ENCODE peak calls at places on chromosomes 4 and X, in ten cellular contexts. J is occipital lobe; V is activated gamma-delta T cell treated with Interleukin-2 at 50 U/mL for 16 hours; Q is Daoy; K is kidney; L is Caki2; A is non-pigmented ciliary epithelial cell; R is stimulated activated CD8-positive, alpha-beta memory T cell treated with anti-CD3 and anti-CD28 coated beads, Interleukin-15, amount 100 ng/mL, for 4 hours; Z is activated T-helper 1 cell treated with anti-CD3 and anti-CD28 coated beads, Interleukin-12 subunit alpha, Interleukin-12 subunit beta, Interleukin-2, Interleukin-4 antibody, amounts not matched to agents 30 ng/mL and 10 ng/mL and 1 ng/mL, durations not matched to agents 14 hours and 24 hours and 36 hours; C is transverse colon. W is an unnamed sample.

GRCh38 chr4:184117662-184118199 is 99.9 kb downstream of the ENPP6 start:
- DNase-seq in Q (no peak), K (peak; percentile 61), Z (no peak), J (no peak), A (no peak), V (no peak), C (no peak), L (no peak), R (no peak), W (no peak)

GRCh38 chr4:161133877-161134276 is 1029.9 kb downstream of the FSTL5 start:
- DNase-seq in K (no peak), V (no peak), C (no peak), Q (no peak), L (no peak), R (no peak), A (no peak), J (no peak), Z (no peak), W (no peak)

GRCh38 chr4:133156096-133156495 is 7.0 kb downstream of the PCDH10 start:
- DNase-seq in C (no peak), A (no peak), Q (peak; percentile 2), L (peak; percentile 30), R (no peak), K (peak; percentile 22), V (no peak), J (peak; percentile 45), Z (no peak), W (no peak)

GRCh38 chr4:183099537-183100297 is 660 bp downstream of the WWC2 start:
- DNase-seq in V (no peak), R (no peak), C (no peak), A (no peak), Q (peak; percentile 36), K (peak; percentile 84), J (no peak), Z (no peak), L (peak; percentile 31), W (peak; percentile 29)

GRCh38 chrX:1464282-1465131 is 11.8 kb upstream of the ASMTL start:
- DNase-seq in A (no peak), C (no peak), Q (no peak), J (no peak), R (no peak), V (peak; percentile 35), K (peak; percentile 56), L (no peak), Z (no peak), W (peak; percentile 17)

GRCh38 chr4:4270529-4270928 is 19.4 kb downstream of the LYAR start:
- DNase-seq in V (no peak), J (no peak), Q (peak; percentile 25), K (no peak), A (no peak), L (no peak), C (no peak), R (no peak), Z (no peak), W (no peak)

GRCh38 chr4:140095694-140096482 is 58.1 kb downstream of the MAML3 start:
- DNase-seq in Q (peak; percentile 79), V (peak; percentile 29), R (peak; percentile 53), J (no peak), C (peak; percentile 27), Z (peak; percentile 63), K (no peak), L (peak; percentile 55), A (peak; percentile 98), W (no peak)

GRCh38 chrX:65821721-65822496 is 154.5 kb downstream of the MSN start:
- DNase-seq in V (peak; percentile 19), A (no peak), J (no peak), R (no peak), Q (no peak), K (peak; percentile 78), C (peak; percentile 53), L (no peak), Z (peak; percentile 5), W (no peak)

GRCh38 chr4:57109847-57110634 is at the start of gene IGFBP7:
- DNase-seq in R (no peak), Q (peak; percentile 46), L (peak; percentile 68), A (no peak), Z (no peak), K (peak; percentile 92), V (no peak), J (no peak), C (peak; percentile 61), W (peak; percentile 58)

GRCh38 chrX:119643696-119644095 is 37.5 kb upstream of the NKRF start:
- DNase-seq in Z (no peak), R (no peak), J (no peak), C (no peak), A (no peak), V (no peak), L (no peak), Q (no peak), K (no peak), W (no peak)

GRCh38 chrX:108245462-108245861 is 153.9 kb downstream of the ATG4A start:
- DNase-seq in R (no peak), L (no peak), A (no peak), Q (no peak), C (no peak), K (no peak), Z (no peak), V (no peak), J (no peak), W (no peak)

GRCh38 chr4:185730849-185731608 is 81.0 kb downstream of the SORBS2 start:
- DNase-seq in V (no peak), J (no peak), Z (no peak), K (no peak), L (no peak), R (no peak), C (no peak), Q (no peak), A (no peak), W (no peak)

GRCh38 chrX:75156537-75156945 is 458 bp upstream of the ABCB7 start:
- DNase-seq in J (no peak), K (no peak), A (no peak), V (no peak), L (peak; percentile 21), Z (no peak), C (no peak), R (no peak), Q (no peak), W (no peak)

GRCh38 chrX:116198235-116198634 is 27.7 kb downstream of the AGTR2 start:
- DNase-seq in C (no peak), K (no peak), L (no peak), Z (no peak), Q (no peak), R (no peak), A (no peak), V (no peak), J (no peak), W (no peak)

GRCh38 chrX:2696698-2697215 is 5.7 kb downstream of the CD99 start:
- DNase-seq in C (no peak), Q (peak; percentile 79), L (no peak), K (no peak), A (no peak), J (no peak), V (peak; percentile 48), R (peak; percentile 50), Z (peak; percentile 63), W (no peak)

GRCh38 chr4:103443324-103443723 is 245.2 kb upstream of the CENPE start:
- DNase-seq in K (no peak), V (no peak), R (no peak), C (no peak), J (no peak), A (no peak), Z (no peak), L (no peak), Q (no peak), W (no peak)

GRCh38 chrX:152450076-152450475 is 1.0 kb downstream of the GABRA3 start:
- DNase-seq in Z (no peak), J (no peak), A (no peak), Q (no peak), K (no peak), C (no peak), L (no peak), R (no peak), V (no peak), W (no peak)

GRCh38 chr4:77010841-77011354 is 61.3 kb downstream of the SEPTIN11 start:
- DNase-seq in J (no peak), V (no peak), K (no peak), R (no peak), Q (peak; percentile 28), A (peak; percentile 79), C (no peak), Z (no peak), L (no peak), W (no peak)

GRCh38 chr4:55172694-55173287 is 47.4 kb upstream of the KDR start:
- DNase-seq in R (no peak), K (peak; percentile 55), L (no peak), C (no peak), V (no peak), J (no peak), A (no peak), Z (no peak), Q (peak; percentile 23), W (no peak)

W was measured in stomach.